ENCODE peak calls at places on chromosome 4, in four cellular contexts. One of them, this sample, is unnamed.

GRCh38 chr4:99405433-99406115 is 29.6 kb downstream of the ADH7 start:
- DNase-seq in stimulated activated naive CD8-positive, alpha-beta T cell treated with anti-CD3 and anti-CD28 coated beads, Interleukin-15, Interleukin-2, amounts not matched to agents 100 U/mL and 50 U/mL, for 24 hours: peak
- DNase-seq in mesenchymal stem cell: peak
- DNase-seq in NCI-H69: peak
- DNase-seq in this sample: no peak

GRCh38 chr4:176875441-176875930 is 82.8 kb upstream of the VEGFC start:
- DNase-seq in stimulated activated naive CD8-positive, alpha-beta T cell treated with anti-CD3 and anti-CD28 coated beads, Interleukin-15, Interleukin-2, amounts not matched to agents 100 U/mL and 50 U/mL, for 24 hours: no peak
- DNase-seq in mesenchymal stem cell: no peak
- DNase-seq in NCI-H69: no peak
- DNase-seq in this sample: no peak

GRCh38 chr4:65805936-65806335 is 135.6 kb upstream of the EPHA5 start:
- DNase-seq in stimulated activated naive CD8-positive, alpha-beta T cell treated with anti-CD3 and anti-CD28 coated beads, Interleukin-15, Interleukin-2, amounts not matched to agents 100 U/mL and 50 U/mL, for 24 hours: no peak
- DNase-seq in mesenchymal stem cell: no peak
- DNase-seq in NCI-H69: no peak
- DNase-seq in this sample: no peak

GRCh38 chr4:7769936-7770674 is 169.6 kb downstream of the AFAP1 start:
- DNase-seq in stimulated activated naive CD8-positive, alpha-beta T cell treated with anti-CD3 and anti-CD28 coated beads, Interleukin-15, Interleukin-2, amounts not matched to agents 100 U/mL and 50 U/mL, for 24 hours: no peak
- DNase-seq in mesenchymal stem cell: no peak
- DNase-seq in NCI-H69: no peak
- DNase-seq in this sample: peak

GRCh38 chr4:41169256-41169655 is 45.1 kb downstream of the APBB2 start:
- DNase-seq in stimulated activated naive CD8-positive, alpha-beta T cell treated with anti-CD3 and anti-CD28 coated beads, Interleukin-15, Interleukin-2, amounts not matched to agents 100 U/mL and 50 U/mL, for 24 hours: no peak
- DNase-seq in mesenchymal stem cell: no peak
- DNase-seq in NCI-H69: peak
- DNase-seq in this sample: no peak

GRCh38 chr4:55768291-55768690 is 51.3 kb upstream of the EXOC1L start:
- DNase-seq in stimulated activated naive CD8-positive, alpha-beta T cell treated with anti-CD3 and anti-CD28 coated beads, Interleukin-15, Interleukin-2, amounts not matched to agents 100 U/mL and 50 U/mL, for 24 hours: no peak
- DNase-seq in mesenchymal stem cell: peak
- DNase-seq in NCI-H69: no peak
- DNase-seq in this sample: no peak

GRCh38 chr4:107213410-107213809 is 177.3 kb upstream of the DKK2 start:
- DNase-seq in stimulated activated naive CD8-positive, alpha-beta T cell treated with anti-CD3 and anti-CD28 coated beads, Interleukin-15, Interleukin-2, amounts not matched to agents 100 U/mL and 50 U/mL, for 24 hours: no peak
- DNase-seq in mesenchymal stem cell: no peak
- DNase-seq in NCI-H69: no peak
- DNase-seq in this sample: no peak

GRCh38 chr4:85952982-85953650 is 406.7 kb downstream of the MAPK10 start:
- DNase-seq in stimulated activated naive CD8-positive, alpha-beta T cell treated with anti-CD3 and anti-CD28 coated beads, Interleukin-15, Interleukin-2, amounts not matched to agents 100 U/mL and 50 U/mL, for 24 hours: no peak
- DNase-seq in mesenchymal stem cell: no peak
- DNase-seq in NCI-H69: no peak
- DNase-seq in this sample: no peak

GRCh38 chr4:133131829-133132485 is 17.1 kb upstream of the PCDH10 start:
- DNase-seq in stimulated activated naive CD8-positive, alpha-beta T cell treated with anti-CD3 and anti-CD28 coated beads, Interleukin-15, Interleukin-2, amounts not matched to agents 100 U/mL and 50 U/mL, for 24 hours: no peak
- DNase-seq in mesenchymal stem cell: no peak
- DNase-seq in NCI-H69: no peak
- DNase-seq in this sample: no peak

GRCh38 chr4:40719008-40719623 is 30.6 kb upstream of the NSUN7 start:
- DNase-seq in stimulated activated naive CD8-positive, alpha-beta T cell treated with anti-CD3 and anti-CD28 coated beads, Interleukin-15, Interleukin-2, amounts not matched to agents 100 U/mL and 50 U/mL, for 24 hours: no peak
- DNase-seq in mesenchymal stem cell: peak
- DNase-seq in NCI-H69: peak
- DNase-seq in this sample: peak

GRCh38 chr4:76736434-76736833 is 161.5 kb downstream of the SOWAHB start:
- DNase-seq in stimulated activated naive CD8-positive, alpha-beta T cell treated with anti-CD3 and anti-CD28 coated beads, Interleukin-15, Interleukin-2, amounts not matched to agents 100 U/mL and 50 U/mL, for 24 hours: no peak
- DNase-seq in mesenchymal stem cell: peak
- DNase-seq in NCI-H69: no peak
- DNase-seq in this sample: no peak

GRCh38 chr4:101993002-101993840 is 202.7 kb downstream of the BANK1 start:
- DNase-seq in stimulated activated naive CD8-positive, alpha-beta T cell treated with anti-CD3 and anti-CD28 coated beads, Interleukin-15, Interleukin-2, amounts not matched to agents 100 U/mL and 50 U/mL, for 24 hours: no peak
- DNase-seq in mesenchymal stem cell: no peak
- DNase-seq in NCI-H69: no peak
- DNase-seq in this sample: no peak

GRCh38 chr4:8886625-8887406 is 15.2 kb upstream of the HMX1 start:
- DNase-seq in stimulated activated naive CD8-positive, alpha-beta T cell treated with anti-CD3 and anti-CD28 coated beads, Interleukin-15, Interleukin-2, amounts not matched to agents 100 U/mL and 50 U/mL, for 24 hours: no peak
- DNase-seq in mesenchymal stem cell: no peak
- DNase-seq in NCI-H69: no peak
- DNase-seq in this sample: no peak